ENCODE peak calls at places on chromosomes 13 and 19, in six cellular contexts. I is activated T-cell treated with anti-CD3 and anti-CD28 coated beads, Interleukin-2, amount 50 U/mL, for 4 hours; G is AML-193; V is pancreas; H is RWPE1; F is LHCN-M2. R is an unnamed sample.

GRCh38 chr13:33109801-33110200 is 93.6 kb downstream of the KL start:
- DNase-seq in I (no peak), G (no peak), V (no peak), H (no peak), F (no peak), R (no peak)

GRCh38 chr13:33152389-33152788 is 133.2 kb downstream of the STARD13 start:
- DNase-seq in I (no peak), G (no peak), V (no peak), H (no peak), F (no peak), R (no peak)

GRCh38 chr13:49669735-49670309 is 21.5 kb downstream of the EBPL start:
- DNase-seq in I (no peak), G (peak), V (no peak), H (peak), F (peak), R (peak)

GRCh38 chr13:39942177-39942900 is 286.9 kb downstream of the COG6 start:
- DNase-seq in I (no peak), G (no peak), V (no peak), H (no peak), F (no peak), R (no peak)

GRCh38 chr19:49442793-49443365 is 1.6 kb upstream of the SLC17A7 start:
- DNase-seq in I (no peak), G (peak), V (peak), H (peak), F (peak), R (peak)

GRCh38 chr13:79741006-79741405 is 260.1 kb downstream of the NDFIP2 start:
- DNase-seq in I (no peak), G (no peak), V (no peak), H (no peak), F (no peak), R (no peak)

GRCh38 chr13:87975035-87975434 is 303.9 kb downstream of the SLITRK5 start:
- DNase-seq in I (no peak), G (no peak), V (no peak), H (peak), F (peak), R (no peak)

GRCh38 chr13:111567637-111568036 is 247.2 kb downstream of the TEX29 start:
- DNase-seq in I (no peak), G (no peak), V (no peak), H (no peak), F (no peak), R (no peak)

GRCh38 chr19:35776102-35776788 is 881 bp downstream of the ARHGAP33 start:
- DNase-seq in I (no peak), G (no peak), V (no peak), H (no peak), F (no peak), R (no peak)

GRCh38 chr13:112943309-112944125 is 25.5 kb upstream of the MCF2L start:
- DNase-seq in I (no peak), G (no peak), V (peak), H (peak), F (no peak), R (peak)

GRCh38 chr13:73542446-73542845 is 483.6 kb downstream of the KLF5 start:
- DNase-seq in I (no peak), G (no peak), V (no peak), H (peak), F (no peak), R (no peak)

GRCh38 chr19:55689366-55690108 is 14.5 kb downstream of the EPN1 start:
- DNase-seq in I (no peak), G (no peak), V (no peak), H (no peak), F (no peak), R (no peak)

GRCh38 chr19:50933640-50934039 is 19.2 kb downstream of the KLK5 start:
- DNase-seq in I (no peak), G (no peak), V (no peak), H (peak), F (peak), R (no peak)